ENCODE peak calls at places on chromosomes 13 and 19, in eight cellular contexts. L, E, T, S, X, P, U and W are unnamed samples.
A peak's percentile ranks its signal among the peaks of the same experiment; 100 is the strongest.

GRCh38 chr13:103466761-103467160 is 400.5 kb upstream of the SLC10A2 start:
- DNase-seq in P (no peak), S (no peak), L (no peak), U (peak; percentile 10), X (no peak), E (no peak), T (no peak), W (no peak)

GRCh38 chr19:15113245-15114152 is 6.3 kb downstream of the SYDE1 start:
- DNase-seq in U (peak; percentile 46), L (no peak), X (no peak), P (no peak), E (no peak), S (no peak), T (no peak), W (no peak)

GRCh38 chr13:42478531-42479156 is 95.3 kb upstream of the TNFSF11 start:
- DNase-seq in S (no peak), E (no peak), L (peak; percentile 60), T (no peak), X (no peak), U (peak; percentile 30), P (no peak), W (peak; percentile 29)

GRCh38 chr13:30798776-30799625 is 63.7 kb downstream of the ALOX5AP start:
- DNase-seq in S (no peak), U (no peak), X (no peak), T (peak; percentile 83), L (no peak), E (no peak), P (no peak), W (no peak)

GRCh38 chr13:50974268-50974667 is 64.7 kb downstream of the RNASEH2B start:
- DNase-seq in P (no peak), X (no peak), L (no peak), E (no peak), S (no peak), T (no peak), U (no peak), W (no peak)

GRCh38 chr13:20128459-20128927 is 32.4 kb downstream of the GJA3 start:
- DNase-seq in E (no peak), X (no peak), P (no peak), L (no peak), U (no peak), T (no peak), S (no peak), W (no peak)

GRCh38 chr13:108018371-108018870 is 196.9 kb downstream of the LIG4 start:
- DNase-seq in E (no peak), T (no peak), U (no peak), P (no peak), L (no peak), X (no peak), S (no peak), W (no peak)

GRCh38 chr19:43765109-43765876 is 10.5 kb upstream of the SMG9 start:
- DNase-seq in X (peak; percentile 81), P (peak; percentile 32), L (peak; percentile 95), S (peak; percentile 97), U (peak; percentile 95), E (peak; percentile 88), T (peak; percentile 99), W (peak; percentile 81)

GRCh38 chr19:41194157-41194552 is 1.1 kb downstream of the CYP2S1 start:
- DNase-seq in S (no peak), L (no peak), E (no peak), U (no peak), P (no peak), X (no peak), T (no peak), W (no peak)

GRCh38 chr13:97574926-97575325 is 141.0 kb downstream of the RAP2A start:
- DNase-seq in S (no peak), L (peak; percentile 19), X (peak; percentile 23), U (peak; percentile 32), P (peak; percentile 9), T (peak; percentile 7), E (no peak), W (no peak)

GRCh38 chr13:51647067-51647466 is 62.8 kb downstream of the WDFY2 start:
- DNase-seq in P (no peak), E (no peak), U (no peak), T (no peak), L (no peak), X (no peak), S (no peak), W (no peak)

GRCh38 chr13:49214917-49215376 is 5.2 kb upstream of the MLNR start:
- DNase-seq in S (no peak), T (peak; percentile 6), X (no peak), E (no peak), P (no peak), L (no peak), U (peak; percentile 31), W (no peak)

DNA sequence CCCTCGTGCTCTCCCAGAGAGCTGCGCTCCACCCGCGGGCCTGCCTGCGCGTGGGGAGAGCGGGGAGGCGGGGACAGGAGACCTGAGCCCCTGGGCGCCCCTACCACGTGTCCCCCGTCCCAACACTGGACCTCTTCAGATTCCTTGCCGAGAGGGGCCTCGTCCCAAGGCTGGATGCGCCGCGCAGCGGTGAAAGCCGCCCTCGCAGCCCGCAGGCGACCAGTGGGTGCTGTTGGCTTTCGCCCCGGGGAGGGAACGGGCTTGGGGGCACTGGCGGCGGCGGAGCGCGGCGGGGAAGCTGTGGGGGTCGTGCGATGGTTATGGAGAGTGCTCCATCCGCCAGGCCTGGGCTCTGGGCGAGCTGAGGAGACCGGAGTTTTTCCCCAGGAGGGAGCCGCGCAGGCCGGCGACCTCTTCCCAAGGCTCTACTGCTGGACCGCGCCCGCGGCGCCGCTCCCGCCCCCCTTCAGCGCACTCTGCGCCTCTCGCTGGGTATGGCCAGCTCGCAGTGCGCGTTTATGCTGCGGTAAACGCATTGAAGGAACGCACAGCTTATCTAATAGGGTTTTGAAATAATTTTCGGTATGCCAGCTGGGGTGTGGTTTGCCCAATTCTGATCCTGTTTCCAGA is 17.2 kb upstream of the RNF17 start:
- DNase-seq in L (no peak), X (no peak), P (no peak), S (no peak), U (peak; percentile 28), T (peak; percentile 12), E (no peak), W (no peak)
- H3K4me3 ChIP-seq in L (peak overlapping the region; percentile 37), X (no peak overlapping the region), P (peak overlapping the region; percentile 52), S (no peak overlapping the region), U (peak overlapping the region; percentile 52), T (no peak overlapping the region), E (no peak overlapping the region), W (peak overlapping the region; percentile 34)

GRCh38 chr19:47729468-47729798 is 15.9 kb upstream of the NOP53 start:
- DNase-seq in P (peak; percentile 72), U (peak; percentile 98), L (no peak), X (no peak), T (peak; percentile 92), E (peak; percentile 61), S (peak; percentile 77), W (no peak)
- H3K4me3 ChIP-seq in P (peak overlapping the region; percentile 40), U (peak overlapping the region; percentile 48), L (no peak overlapping the region), X (peak overlapping the region; percentile 20), T (peak overlapping the region; percentile 21), E (no peak overlapping the region), S (no peak overlapping the region), W (peak overlapping the region; percentile 25)

GRCh38 chr13:99435116-99435515 is 66.2 kb upstream of the TM9SF2 start:
- DNase-seq in P (no peak), L (no peak), X (no peak), E (no peak), U (no peak), S (no peak), T (no peak), W (no peak)

GRCh38 chr13:99434258-99434788 is 66.9 kb upstream of the TM9SF2 start:
- DNase-seq in S (no peak), T (no peak), U (no peak), E (no peak), P (no peak), L (no peak), X (no peak), W (no peak)

GRCh38 chr13:99431927-99432636 is 69.2 kb upstream of the TM9SF2 start:
- DNase-seq in E (no peak), X (no peak), U (no peak), S (no peak), T (no peak), L (no peak), P (no peak), W (no peak)

GRCh38 chr13:99433543-99434075 is 67.7 kb upstream of the TM9SF2 start:
- DNase-seq in E (no peak), S (no peak), X (no peak), U (no peak), P (no peak), T (no peak), L (no peak), W (no peak)

DNA sequence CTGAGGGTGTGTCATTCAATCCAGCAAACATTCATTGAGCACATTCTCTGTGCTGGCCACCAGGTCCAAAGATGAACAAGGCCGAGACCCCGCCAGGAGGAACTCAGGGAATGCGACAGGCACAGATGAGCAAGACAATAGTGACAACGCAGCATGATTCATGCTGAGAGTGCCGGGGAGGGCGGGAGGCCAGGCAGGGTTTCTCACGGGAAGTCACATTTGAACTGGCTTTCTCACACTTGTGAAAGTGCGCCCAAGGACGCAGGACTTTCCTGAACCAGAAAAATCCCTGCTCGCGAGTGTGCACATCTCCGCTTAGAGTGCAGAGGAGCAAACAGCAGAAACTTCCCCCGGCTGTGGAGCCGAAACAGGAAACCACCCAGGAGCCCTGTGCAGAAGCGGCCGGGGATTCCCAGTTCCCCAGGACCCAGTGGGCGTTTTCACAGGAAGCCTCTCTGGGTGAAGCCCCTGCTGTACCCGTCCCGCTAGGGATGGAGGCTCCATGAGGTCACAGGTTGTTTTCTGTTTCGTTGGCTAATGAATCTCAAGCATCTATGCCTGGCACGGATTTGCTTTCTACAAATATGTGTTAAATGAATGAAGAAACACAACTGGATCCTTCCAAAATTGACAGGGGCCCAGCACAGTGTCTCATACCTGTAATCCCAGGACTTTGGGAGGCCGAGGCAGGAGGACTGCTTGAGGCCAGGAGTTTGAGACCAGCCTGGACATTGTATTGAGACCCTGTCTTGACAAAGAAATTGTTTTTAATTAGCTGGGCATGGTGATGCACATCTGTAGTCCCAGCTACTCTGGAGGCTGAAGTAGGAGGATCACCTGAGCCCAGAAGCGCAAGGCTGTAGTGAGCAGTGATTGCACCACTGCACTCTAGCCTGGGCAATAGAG is 68.4 kb upstream of the TM9SF2 start:
- DNase-seq in T (peak; percentile 65), X (no peak), E (no peak), S (peak; percentile 78), L (peak; percentile 84), U (peak; percentile 61), P (peak; percentile 53), W (no peak)
- H3K4me3 ChIP-seq in T (no peak overlapping the region), X (peak overlapping the region; percentile 11), E (no peak overlapping the region), S (peak overlapping the region; percentile 25), L (peak overlapping the region; percentile 35), U (peak overlapping the region; percentile 28), P (peak overlapping the region; percentile 40), W (peak overlapping the region; percentile 5)

GRCh38 chr19:13056052-13056660 is 46.5 kb downstream of the LYL1 start:
- DNase-seq in P (peak; percentile 70), T (peak; percentile 92), E (peak; percentile 67), S (peak; percentile 73), U (no peak), X (no peak), L (no peak), W (peak; percentile 81)

GRCh38 chr19:13057147-13057572 is 45.5 kb downstream of the LYL1 start:
- DNase-seq in X (no peak), S (no peak), T (no peak), E (no peak), L (no peak), P (no peak), U (no peak), W (no peak)

GRCh38 chr19:13053761-13054604 is 48.7 kb downstream of the LYL1 start:
- DNase-seq in E (peak; percentile 83), X (peak; percentile 92), P (peak; percentile 95), L (peak; percentile 89), S (peak; percentile 97), U (peak; percentile 59), T (peak; percentile 98), W (peak; percentile 91)

GRCh38 chr19:13054605-13055212 is 47.9 kb downstream of the LYL1 start:
- DNase-seq in P (no peak), L (no peak), S (no peak), X (no peak), E (no peak), U (no peak), T (no peak), W (no peak)

GRCh38 chr19:13055213-13056051 is 47.2 kb downstream of the LYL1 start:
- DNase-seq in E (peak; percentile 75), L (peak; percentile 70), S (peak; percentile 94), X (peak; percentile 79), P (peak; percentile 78), U (no peak), T (peak; percentile 97), W (peak; percentile 82)
- H3K4me3 ChIP-seq in E (peak overlapping the region; percentile 32), L (no peak overlapping the region), S (peak overlapping the region; percentile 35), X (peak overlapping the region; percentile 41), P (peak overlapping the region; percentile 26), U (no peak overlapping the region), T (no peak overlapping the region), W (peak overlapping the region; percentile 24)